ENCODE peak calls at places on chromosomes 11 and 22, in nine cellular contexts. One of them, this sample, is unnamed.

GRCh38 chr11:18367431-18367830 is 26.9 kb upstream of the LDHA start:
- DNase-seq in GM23248: peak; percentile 34
- DNase-seq in IMR-90: peak; percentile 12
- DNase-seq in neural progenitor cell: no peak
- DNase-seq in HCT116: no peak
- DNase-seq in PC-9: no peak
- DNase-seq in mesenchymal stem cell: no peak
- DNase-seq in K562: no peak
- DNase-seq in OCI-LY7: no peak
- DNase-seq in this sample: peak; percentile 7

GRCh38 chr11:102761646-102762238 is 18.7 kb downstream of the MMP10 start:
- DNase-seq in GM23248: peak; percentile 20
- DNase-seq in IMR-90: no peak
- DNase-seq in neural progenitor cell: no peak
- DNase-seq in HCT116: no peak
- DNase-seq in PC-9: peak; percentile 23
- DNase-seq in mesenchymal stem cell: peak; percentile 50
- DNase-seq in K562: no peak
- DNase-seq in OCI-LY7: no peak
- DNase-seq in this sample: no peak

GRCh38 chr11:889261-889660 is 21.3 kb downstream of the CHID1 start:
- DNase-seq in GM23248: no peak
- DNase-seq in IMR-90: no peak
- DNase-seq in neural progenitor cell: no peak
- DNase-seq in HCT116: no peak
- DNase-seq in PC-9: no peak
- DNase-seq in mesenchymal stem cell: no peak
- DNase-seq in K562: no peak
- DNase-seq in OCI-LY7: no peak
- DNase-seq in this sample: no peak

GRCh38 chr22:24285245-24285644 is 14.6 kb downstream of the SPECC1L start:
- DNase-seq in GM23248: no peak
- DNase-seq in IMR-90: peak; percentile 28
- DNase-seq in neural progenitor cell: no peak
- DNase-seq in HCT116: peak; percentile 22
- DNase-seq in PC-9: no peak
- DNase-seq in mesenchymal stem cell: peak; percentile 38
- DNase-seq in K562: no peak
- DNase-seq in OCI-LY7: no peak
- DNase-seq in this sample: no peak

GRCh38 chr22:24688294-24688693 is 85.3 kb downstream of the GGT1 start:
- DNase-seq in GM23248: no peak
- DNase-seq in IMR-90: no peak
- DNase-seq in neural progenitor cell: peak; percentile 45
- DNase-seq in HCT116: no peak
- DNase-seq in PC-9: no peak
- DNase-seq in mesenchymal stem cell: no peak
- DNase-seq in K562: no peak
- DNase-seq in OCI-LY7: no peak
- DNase-seq in this sample: no peak

GRCh38 chr11:113351490-113351889 is 36.1 kb upstream of the ANKK1 start:
- DNase-seq in GM23248: no peak
- DNase-seq in IMR-90: no peak
- DNase-seq in neural progenitor cell: no peak
- DNase-seq in HCT116: no peak
- DNase-seq in PC-9: no peak
- DNase-seq in mesenchymal stem cell: no peak
- DNase-seq in K562: no peak
- DNase-seq in OCI-LY7: no peak
- DNase-seq in this sample: no peak

GRCh38 chr22:25838960-25839741 is 97.2 kb downstream of the MYO18B start:
- DNase-seq in GM23248: no peak
- DNase-seq in IMR-90: no peak
- DNase-seq in neural progenitor cell: no peak
- DNase-seq in HCT116: no peak
- DNase-seq in PC-9: no peak
- DNase-seq in mesenchymal stem cell: no peak
- DNase-seq in K562: no peak
- DNase-seq in OCI-LY7: no peak
- DNase-seq in this sample: no peak

GRCh38 chr22:17867160-17867785 is 93.0 kb upstream of the BID start:
- DNase-seq in GM23248: no peak
- DNase-seq in IMR-90: no peak
- DNase-seq in neural progenitor cell: no peak
- DNase-seq in HCT116: no peak
- DNase-seq in PC-9: no peak
- DNase-seq in mesenchymal stem cell: no peak
- DNase-seq in K562: peak; percentile 58
- DNase-seq in OCI-LY7: no peak
- DNase-seq in this sample: no peak

GRCh38 chr11:7004482-7004881 is 15.7 kb downstream of the ZNF214 start:
- DNase-seq in GM23248: peak; percentile 97
- DNase-seq in IMR-90: peak; percentile 86
- DNase-seq in neural progenitor cell: no peak
- DNase-seq in HCT116: no peak
- DNase-seq in PC-9: no peak
- DNase-seq in mesenchymal stem cell: peak; percentile 64
- DNase-seq in K562: no peak
- DNase-seq in OCI-LY7: no peak
- DNase-seq in this sample: no peak

GRCh38 chr11:121464352-121464946 is 11.7 kb upstream of the SORL1-AS1 start:
- DNase-seq in GM23248: peak; percentile 90
- DNase-seq in IMR-90: peak; percentile 94
- DNase-seq in neural progenitor cell: no peak
- DNase-seq in HCT116: peak; percentile 81
- DNase-seq in PC-9: peak; percentile 96
- DNase-seq in mesenchymal stem cell: peak; percentile 85
- DNase-seq in K562: no peak
- DNase-seq in OCI-LY7: peak; percentile 66
- DNase-seq in this sample: peak; percentile 80

GRCh38 chr11:75078233-75078632 is 18.4 kb downstream of the OR2AT4 start:
- DNase-seq in GM23248: peak; percentile 21
- DNase-seq in IMR-90: peak; percentile 11
- DNase-seq in neural progenitor cell: no peak
- DNase-seq in HCT116: peak; percentile 3
- DNase-seq in PC-9: peak; percentile 57
- DNase-seq in mesenchymal stem cell: no peak
- DNase-seq in K562: no peak
- DNase-seq in OCI-LY7: no peak
- DNase-seq in this sample: no peak

GRCh38 chr11:65291613-65292012 is 23.1 kb upstream of the CDC42EP2 start:
- DNase-seq in GM23248: peak; percentile 77
- DNase-seq in IMR-90: peak; percentile 80
- DNase-seq in neural progenitor cell: no peak
- DNase-seq in HCT116: no peak
- DNase-seq in PC-9: peak; percentile 82
- DNase-seq in mesenchymal stem cell: peak; percentile 83
- DNase-seq in K562: no peak
- DNase-seq in OCI-LY7: no peak
- DNase-seq in this sample: no peak
- H2AFZ ChIP-seq in GM23248: peak overlapping the region; percentile 8
- H2AFZ ChIP-seq in IMR-90: peak overlapping the region; percentile 0
- H2AFZ ChIP-seq in neural progenitor cell: no peak overlapping the region
- H2AFZ ChIP-seq in HCT116: no peak overlapping the region
- H2AFZ ChIP-seq in PC-9: peak overlapping the region; percentile 50
- H2AFZ ChIP-seq in mesenchymal stem cell: no peak overlapping the region
- H2AFZ ChIP-seq in K562: no peak overlapping the region
- H2AFZ ChIP-seq in OCI-LY7: no peak overlapping the region
- H2AFZ ChIP-seq in this sample: no peak overlapping the region

DNA sequence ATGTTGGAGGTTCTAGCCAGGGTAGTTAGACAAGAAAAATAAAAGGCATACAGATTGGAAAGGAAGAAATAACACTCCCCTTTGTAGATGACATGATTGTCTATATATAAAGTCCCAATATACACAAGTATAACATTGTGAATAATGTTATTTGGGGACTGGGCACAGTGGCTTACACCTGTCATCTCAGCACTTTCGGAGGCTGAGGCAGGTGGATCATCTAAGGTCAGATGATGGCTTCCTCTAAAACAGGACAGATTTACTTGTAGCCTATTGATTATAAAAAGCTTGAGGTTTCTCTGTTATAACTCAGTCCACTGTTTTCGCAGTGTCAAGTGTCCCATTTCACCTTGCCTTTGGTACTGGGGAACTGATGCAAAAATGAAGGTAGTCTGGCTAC is 19.6 kb downstream of the ATM start:
- DNase-seq in GM23248: no peak
- DNase-seq in IMR-90: no peak
- DNase-seq in neural progenitor cell: no peak
- DNase-seq in HCT116: no peak
- DNase-seq in PC-9: no peak
- DNase-seq in mesenchymal stem cell: no peak
- DNase-seq in K562: no peak
- DNase-seq in OCI-LY7: no peak
- DNase-seq in this sample: no peak
- H3K4me2 ChIP-seq in GM23248: no peak overlapping the region
- H3K4me2 ChIP-seq in IMR-90: no peak overlapping the region
- H3K4me2 ChIP-seq in neural progenitor cell: no peak overlapping the region
- H3K4me2 ChIP-seq in HCT116: no peak overlapping the region
- H3K4me2 ChIP-seq in PC-9: no peak overlapping the region
- H3K4me2 ChIP-seq in mesenchymal stem cell: no peak overlapping the region
- H3K4me2 ChIP-seq in K562: no peak overlapping the region
- H3K4me2 ChIP-seq in OCI-LY7: no peak overlapping the region
- H3K4me2 ChIP-seq in this sample: no peak overlapping the region

DNA sequence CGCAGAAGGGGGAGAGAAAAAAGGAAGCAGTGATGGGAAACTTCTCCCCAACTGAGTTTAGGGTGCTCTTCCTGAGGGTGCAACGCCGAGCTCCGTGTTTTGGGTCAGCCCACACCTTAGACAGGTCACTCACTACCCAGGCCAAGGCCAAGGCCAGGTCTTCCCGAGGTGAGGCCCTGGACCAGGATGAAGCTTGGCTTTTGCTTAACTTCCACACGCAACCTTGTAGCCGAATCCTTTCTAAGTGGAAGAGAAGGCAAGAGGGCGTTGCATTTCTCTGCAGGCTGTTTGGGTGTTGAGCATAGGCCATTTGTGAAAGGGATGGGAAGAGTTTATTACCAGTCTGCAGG is 1.4 kb downstream of the KREMEN1 start:
- DNase-seq in GM23248: peak; percentile 13
- DNase-seq in IMR-90: no peak
- DNase-seq in neural progenitor cell: no peak
- DNase-seq in HCT116: no peak
- DNase-seq in PC-9: no peak
- DNase-seq in mesenchymal stem cell: no peak
- DNase-seq in K562: no peak
- DNase-seq in OCI-LY7: no peak
- DNase-seq in this sample: no peak
- H3K4me3 ChIP-seq in GM23248: peak overlapping the region; percentile 70
- H3K4me3 ChIP-seq in IMR-90: no peak overlapping the region
- H3K4me3 ChIP-seq in neural progenitor cell: peak overlapping the region; percentile 46
- H3K4me3 ChIP-seq in HCT116: peak overlapping the region; percentile 68
- H3K4me3 ChIP-seq in PC-9: no peak overlapping the region
- H3K4me3 ChIP-seq in mesenchymal stem cell: no peak overlapping the region
- H3K4me3 ChIP-seq in K562: no peak overlapping the region
- H3K4me3 ChIP-seq in OCI-LY7: no peak overlapping the region
- H3K4me3 ChIP-seq in this sample: peak overlapping the region; percentile 76

GRCh38 chr22:40273319-40273718 is 73.0 kb upstream of the ADSL start:
- DNase-seq in GM23248: no peak
- DNase-seq in IMR-90: no peak
- DNase-seq in neural progenitor cell: no peak
- DNase-seq in HCT116: no peak
- DNase-seq in PC-9: no peak
- DNase-seq in mesenchymal stem cell: no peak
- DNase-seq in K562: no peak
- DNase-seq in OCI-LY7: no peak
- DNase-seq in this sample: no peak

GRCh38 chr22:40281717-40282116 is 64.6 kb upstream of the ADSL start:
- DNase-seq in GM23248: no peak
- DNase-seq in IMR-90: no peak
- DNase-seq in neural progenitor cell: no peak
- DNase-seq in HCT116: no peak
- DNase-seq in PC-9: no peak
- DNase-seq in mesenchymal stem cell: no peak
- DNase-seq in K562: no peak
- DNase-seq in OCI-LY7: no peak
- DNase-seq in this sample: peak; percentile 15

GRCh38 chr22:40279017-40279416 is 67.3 kb upstream of the ADSL start:
- DNase-seq in GM23248: no peak
- DNase-seq in IMR-90: no peak
- DNase-seq in neural progenitor cell: no peak
- DNase-seq in HCT116: no peak
- DNase-seq in PC-9: no peak
- DNase-seq in mesenchymal stem cell: no peak
- DNase-seq in K562: no peak
- DNase-seq in OCI-LY7: no peak
- DNase-seq in this sample: no peak

GRCh38 chr22:40271440-40271839 is 74.9 kb upstream of the ADSL start:
- DNase-seq in GM23248: peak; percentile 10
- DNase-seq in IMR-90: no peak
- DNase-seq in neural progenitor cell: no peak
- DNase-seq in HCT116: no peak
- DNase-seq in PC-9: no peak
- DNase-seq in mesenchymal stem cell: no peak
- DNase-seq in K562: no peak
- DNase-seq in OCI-LY7: no peak
- DNase-seq in this sample: no peak

DNA sequence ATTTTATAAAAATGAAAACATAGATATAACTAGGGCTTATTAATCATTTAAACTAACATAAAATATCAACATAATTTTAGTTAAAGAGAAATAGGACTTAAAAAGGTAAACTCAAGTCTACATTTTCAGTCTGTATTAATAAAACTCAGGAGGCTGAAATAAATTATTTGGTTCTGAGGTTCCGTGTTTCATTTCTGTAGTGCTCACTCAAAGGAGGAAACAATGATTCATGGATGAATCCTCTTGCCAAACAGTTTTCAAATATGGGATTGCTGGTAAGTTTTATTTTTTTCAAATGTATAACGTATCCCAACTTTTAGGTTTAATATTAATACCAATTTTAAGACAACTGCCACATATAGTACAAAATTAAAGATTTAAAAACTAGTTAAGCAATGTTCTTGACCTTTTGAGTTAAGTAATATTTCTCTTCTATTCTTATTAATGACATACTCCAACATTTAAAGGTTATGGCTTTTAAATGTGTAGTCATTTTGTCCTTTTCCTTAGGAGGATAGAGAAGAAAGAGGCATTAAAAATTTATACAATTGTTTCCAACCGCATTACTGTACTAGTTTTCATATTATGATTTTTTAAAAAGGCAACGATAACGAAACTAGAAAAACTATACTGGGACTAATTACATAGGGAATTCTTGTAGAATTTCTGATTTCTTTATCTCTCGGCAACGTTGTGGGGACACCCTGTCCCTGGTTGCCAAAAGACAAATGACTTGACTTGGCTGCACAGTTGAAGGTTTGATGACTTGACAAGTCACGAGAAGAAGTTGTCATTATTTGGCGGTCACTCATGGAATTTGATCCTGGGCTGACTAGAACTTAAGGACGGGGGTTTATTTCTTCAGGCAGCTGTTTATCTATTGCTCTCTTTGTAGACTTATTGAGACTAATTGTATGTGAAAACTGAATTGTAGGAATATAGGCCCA is 69.2 kb upstream of the ADSL start:
- DNase-seq in GM23248: peak; percentile 84
- DNase-seq in IMR-90: peak; percentile 51
- DNase-seq in neural progenitor cell: no peak
- DNase-seq in HCT116: no peak
- DNase-seq in PC-9: no peak
- DNase-seq in mesenchymal stem cell: peak; percentile 38
- DNase-seq in K562: no peak
- DNase-seq in OCI-LY7: no peak
- DNase-seq in this sample: no peak
- H2AFZ ChIP-seq in GM23248: peak overlapping the region; percentile 64
- H2AFZ ChIP-seq in IMR-90: peak overlapping the region; percentile 75
- H2AFZ ChIP-seq in neural progenitor cell: no peak overlapping the region
- H2AFZ ChIP-seq in HCT116: no peak overlapping the region
- H2AFZ ChIP-seq in PC-9: no peak overlapping the region
- H2AFZ ChIP-seq in mesenchymal stem cell: no peak overlapping the region
- H2AFZ ChIP-seq in K562: no peak overlapping the region
- H2AFZ ChIP-seq in OCI-LY7: no peak overlapping the region
- H2AFZ ChIP-seq in this sample: peak overlapping the region; percentile 45

GRCh38 chr11:10786451-10786850 is 22.3 kb downstream of the EIF4G2 start:
- DNase-seq in GM23248: no peak
- DNase-seq in IMR-90: no peak
- DNase-seq in neural progenitor cell: no peak
- DNase-seq in HCT116: no peak
- DNase-seq in PC-9: no peak
- DNase-seq in mesenchymal stem cell: no peak
- DNase-seq in K562: no peak
- DNase-seq in OCI-LY7: no peak
- DNase-seq in this sample: no peak
- H3K4me2 ChIP-seq in GM23248: no peak overlapping the region
- H3K4me2 ChIP-seq in IMR-90: no peak overlapping the region
- H3K4me2 ChIP-seq in neural progenitor cell: no peak overlapping the region
- H3K4me2 ChIP-seq in HCT116: no peak overlapping the region
- H3K4me2 ChIP-seq in PC-9: no peak overlapping the region
- H3K4me2 ChIP-seq in mesenchymal stem cell: no peak overlapping the region
- H3K4me2 ChIP-seq in K562: no peak overlapping the region
- H3K4me2 ChIP-seq in OCI-LY7: no peak overlapping the region
- H3K4me2 ChIP-seq in this sample: no peak overlapping the region

This sample was measured in keratinocyte.